ENCODE peak calls at places on chromosome 3, in nine cellular contexts. L, Y, N, C, M, K, A, J and D are unnamed samples.

GRCh38 chr3:107309312-107309711 is 67.9 kb upstream of the CCDC54 start:
- DNase-seq in L (no peak), Y (peak; percentile 49), N (no peak), C (no peak), M (no peak), K (no peak), A (no peak), J (no peak), D (no peak)

GRCh38 chr3:177646749-177647148 is 449.5 kb upstream of the TBL1XR1 start:
- DNase-seq in L (no peak), Y (no peak), N (no peak), C (no peak), M (no peak), K (no peak), A (no peak), J (no peak), D (no peak)

GRCh38 chr3:112984485-112984884 is 6.3 kb upstream of the GTPBP8 start:
- DNase-seq in L (no peak), Y (no peak), N (no peak), C (no peak), M (no peak), K (peak; percentile 30), A (no peak), J (no peak), D (no peak)

GRCh38 chr3:11168881-11169805 is 14.8 kb downstream of the HRH1 start:
- DNase-seq in L (peak; percentile 35), Y (no peak), N (no peak), C (no peak), M (no peak), K (no peak), A (no peak), J (no peak), D (no peak)

GRCh38 chr3:129918461-129918860 is 24.9 kb upstream of the TMCC1 start:
- DNase-seq in L (no peak), Y (no peak), N (no peak), C (no peak), M (no peak), K (no peak), A (no peak), J (no peak), D (no peak)

GRCh38 chr3:72582211-72582878 is 265.9 kb downstream of the SHQ1 start:
- DNase-seq in L (no peak), Y (no peak), N (no peak), C (no peak), M (no peak), K (no peak), A (no peak), J (no peak), D (no peak)

GRCh38 chr3:152403632-152404066 is 134.9 kb downstream of the MBNL1 start:
- DNase-seq in L (peak; percentile 84), Y (no peak), N (peak; percentile 22), C (peak; percentile 73), M (peak; percentile 86), K (peak; percentile 52), A (peak; percentile 63), J (no peak), D (peak; percentile 58)

GRCh38 chr3:71652786-71653419 is 69.4 kb upstream of the FOXP1 start:
- DNase-seq in L (peak; percentile 80), Y (peak; percentile 65), N (peak; percentile 72), C (peak; percentile 28), M (peak; percentile 48), K (peak; percentile 50), A (peak; percentile 51), J (peak; percentile 29), D (peak; percentile 27)

GRCh38 chr3:28835249-28835648 is 445.6 kb upstream of the RBMS3 start:
- DNase-seq in L (no peak), Y (peak; percentile 67), N (peak; percentile 27), C (no peak), M (no peak), K (no peak), A (no peak), J (no peak), D (no peak)

GRCh38 chr3:198079771-198080520 is 119.9 kb downstream of the LMLN start:
- DNase-seq in L (no peak), Y (no peak), N (peak; percentile 42), C (no peak), M (peak; percentile 35), K (peak; percentile 39), A (no peak), J (peak; percentile 74), D (peak; percentile 15)

GRCh38 chr3:126245811-126246727 is 65.7 kb upstream of the ALDH1L1 start:
- DNase-seq in L (peak; percentile 82), Y (peak; percentile 81), N (peak; percentile 58), C (peak; percentile 66), M (peak; percentile 46), K (peak; percentile 36), A (no peak), J (no peak), D (peak; percentile 69)

GRCh38 chr3:62817678-62818077 is 57.5 kb downstream of the CADPS start:
- DNase-seq in L (no peak), Y (no peak), N (no peak), C (no peak), M (no peak), K (no peak), A (no peak), J (no peak), D (no peak)

GRCh38 chr3:123997543-123997942 is 5.6 kb upstream of the ROPN1 start:
- DNase-seq in L (no peak), Y (no peak), N (no peak), C (no peak), M (no peak), K (no peak), A (no peak), J (no peak), D (no peak)

GRCh38 chr3:15974647-15975046 is 176.9 kb upstream of the ANKRD28 start:
- DNase-seq in L (no peak), Y (peak; percentile 89), N (peak; percentile 70), C (no peak), M (no peak), K (no peak), A (no peak), J (no peak), D (no peak)

GRCh38 chr3:178707632-178708031 is 171.4 kb downstream of the KCNMB2 start:
- DNase-seq in L (no peak), Y (no peak), N (no peak), C (no peak), M (no peak), K (no peak), A (no peak), J (no peak), D (no peak)

GRCh38 chr3:59313365-59313764 is 263.5 kb upstream of the CFAP20DC start:
- DNase-seq in L (no peak), Y (peak; percentile 90), N (peak; percentile 68), C (peak; percentile 15), M (peak; percentile 55), K (peak; percentile 63), A (peak; percentile 51), J (peak; percentile 26), D (no peak)

GRCh38 chr3:111802700-111803099 is 56.4 kb upstream of the PHLDB2 start:
- DNase-seq in L (no peak), Y (no peak), N (no peak), C (no peak), M (no peak), K (no peak), A (no peak), J (no peak), D (no peak)
- H3K4me3 ChIP-seq in L (no peak overlapping the region), Y (no peak overlapping the region), N (no peak overlapping the region), C (no peak overlapping the region), M (no peak overlapping the region), K (no peak overlapping the region), A (no peak overlapping the region), J (no peak overlapping the region), D (no peak overlapping the region)

DNA sequence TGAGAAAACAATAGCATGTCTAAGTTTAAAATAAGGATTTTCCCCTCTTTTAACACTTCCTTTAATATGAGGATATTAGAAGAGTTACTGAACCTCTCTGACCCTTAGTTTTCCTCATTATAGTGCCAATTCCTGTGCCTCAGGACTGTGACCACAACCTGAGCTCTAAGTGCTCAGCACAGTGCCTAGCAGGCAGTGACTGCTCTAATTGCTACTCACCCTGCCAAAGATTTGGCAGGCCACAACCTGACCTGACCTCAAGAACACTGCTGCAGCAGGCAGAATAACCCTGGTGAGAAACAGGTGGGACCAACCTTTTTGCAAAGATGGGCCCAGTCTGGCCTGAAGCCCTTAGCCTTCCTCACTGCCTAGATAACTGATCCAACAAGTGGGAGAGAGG is 35.7 kb downstream of the NBEAL2 start:
- DNase-seq in L (no peak), Y (no peak), N (no peak), C (no peak), M (no peak), K (no peak), A (no peak), J (no peak), D (no peak)
- H3K36me3 ChIP-seq in L (peaks cover 29% of the 10 kb centered on the region), Y (peaks cover 59% of the 10 kb centered on the region), N (peaks cover 3% of the 10 kb centered on the region), C (peaks cover 50% of the 10 kb centered on the region), M (peaks cover 27% of the 10 kb centered on the region), K (peaks cover 25% of the 10 kb centered on the region), A (peaks cover 58% of the 10 kb centered on the region), J (peaks cover 4% of the 10 kb centered on the region), D (no peaks in the 10 kb centered on the region)

DNA sequence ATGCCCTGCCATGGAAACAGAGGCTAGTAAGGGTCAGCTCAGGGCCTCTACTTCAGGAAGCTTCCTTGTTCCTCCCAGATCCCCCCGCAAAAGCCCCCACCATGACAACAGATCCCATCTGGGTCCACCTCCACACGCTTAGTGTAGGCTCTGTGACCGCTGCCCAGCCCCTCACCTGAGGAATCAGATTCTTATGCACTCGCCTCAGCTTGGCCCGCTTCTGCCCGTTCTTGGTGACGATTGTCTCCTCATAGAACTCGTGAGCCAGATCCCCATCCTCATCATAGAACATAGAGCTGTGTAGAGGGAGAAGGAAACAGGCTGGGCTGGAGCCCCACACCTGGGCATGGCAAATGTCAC is 1.9 kb downstream of the TUSC2 start:
- DNase-seq in L (no peak), Y (no peak), N (no peak), C (peak; percentile 7), M (no peak), K (no peak), A (no peak), J (no peak), D (no peak)
- H3K4me1 ChIP-seq in L (peaks cover 50% of the 10 kb centered on the region), Y (peaks cover 16% of the 10 kb centered on the region), N (peaks cover 7% of the 10 kb centered on the region), C (peaks cover 31% of the 10 kb centered on the region), M (peaks cover 61% of the 10 kb centered on the region), K (peaks cover 20% of the 10 kb centered on the region), A (peaks cover 63% of the 10 kb centered on the region), J (peaks cover 23% of the 10 kb centered on the region), D (peaks cover 13% of the 10 kb centered on the region)

GRCh38 chr3:128180446-128180845 is 27.2 kb downstream of the EEFSEC start:
- DNase-seq in L (no peak), Y (no peak), N (no peak), C (no peak), M (no peak), K (no peak), A (no peak), J (no peak), D (peak; percentile 44)

GRCh38 chr3:128179474-128179819 is 26.2 kb downstream of the EEFSEC start:
- DNase-seq in L (no peak), Y (no peak), N (no peak), C (no peak), M (no peak), K (peak; percentile 20), A (no peak), J (no peak), D (no peak)

GRCh38 chr3:128177865-128178264 is 24.6 kb downstream of the EEFSEC start:
- DNase-seq in L (no peak), Y (no peak), N (no peak), C (no peak), M (no peak), K (no peak), A (no peak), J (no peak), D (no peak)

GRCh38 chr3:128180913-128181312 is 27.6 kb downstream of the EEFSEC start:
- DNase-seq in L (no peak), Y (no peak), N (no peak), C (no peak), M (no peak), K (no peak), A (no peak), J (no peak), D (no peak)

GRCh38 chr3:128178782-128179473 is 25.6 kb downstream of the EEFSEC start:
- DNase-seq in L (no peak), Y (no peak), N (no peak), C (no peak), M (no peak), K (no peak), A (no peak), J (no peak), D (no peak)
- H3K4me3 ChIP-seq in L (no peak overlapping the region), Y (no peak overlapping the region), N (no peak overlapping the region), C (peak overlapping the region; percentile 21), M (peak overlapping the region; percentile 6), K (no peak overlapping the region), A (peak overlapping the region; percentile 18), J (no peak overlapping the region), D (peak overlapping the region; percentile 2)